ENCODE peak calls at places on chromosomes 16 and 17, in nine cellular contexts. C, H, L, D, R, O, P, N and I are unnamed samples. For H3K27me3, the result is how much of the 10 kb centered on the place peaks cover.

GRCh38 chr17:76517638-76518038 is 16.4 kb upstream of the RHBDF2 start:
- DNase-seq in L (no peak), D (no peak), P (no peak), H (no peak), N (no peak), C (no peak), R (no peak), O (no peak), I (no peak)

GRCh38 chr16:51881731-51882130 is 665.2 kb downstream of the TOX3 start:
- DNase-seq in C (no peak), H (no peak), N (no peak), P (no peak), D (no peak), O (no peak), L (no peak), R (no peak), I (no peak)

GRCh38 chr16:56428087-56428486 is 2.7 kb upstream of the AMFR start:
- DNase-seq in H (no peak), O (no peak), D (no peak), L (no peak), N (no peak), R (no peak), C (no peak), P (no peak), I (no peak)

GRCh38 chr16:75380870-75381269 is 52.4 kb downstream of the CFDP1 start:
- DNase-seq in H (no peak), O (no peak), D (no peak), P (no peak), R (no peak), N (peak), C (no peak), L (no peak), I (no peak)

GRCh38 chr16:50702725-50703124 is 9.3 kb downstream of the NOD2 start:
- DNase-seq in N (no peak), H (no peak), L (no peak), R (no peak), D (no peak), P (no peak), O (no peak), C (no peak), I (no peak)

GRCh38 chr17:68033636-68034451 is 1.7 kb upstream of the KPNA2 start:
- DNase-seq in C (no peak), H (no peak), R (no peak), D (peak), L (peak), N (peak), P (peak), O (peak), I (no peak)

GRCh38 chr16:82629441-82630027 is 2.8 kb downstream of the CDH13 start:
- DNase-seq in O (no peak), D (no peak), N (peak), L (peak), P (peak), R (no peak), H (no peak), C (no peak), I (no peak)

GRCh38 chr16:21001262-21001661 is 100.7 kb downstream of the LYRM1 start:
- DNase-seq in C (no peak), N (peak), P (peak), H (no peak), O (peak), L (peak), R (no peak), D (peak), I (peak)

GRCh38 chr17:77769215-77769614 is 189.3 kb upstream of the TNRC6C start:
- DNase-seq in R (no peak), D (no peak), P (no peak), N (no peak), C (peak), H (no peak), L (no peak), O (no peak), I (no peak)

GRCh38 chr16:19659554-19659953 is 58.5 kb downstream of the KNOP1 start:
- DNase-seq in H (no peak), P (no peak), N (no peak), O (no peak), L (no peak), R (no peak), C (no peak), D (no peak), I (no peak)

GRCh38 chr17:67475161-67475887 is 98.2 kb downstream of the PITPNC1 start:
- DNase-seq in D (peak), H (no peak), O (peak), L (peak), N (peak), P (peak), R (peak), C (peak), I (peak)

GRCh38 chr17:79926002-79926307 is 86.7 kb upstream of the CBX4 start:
- DNase-seq in C (no peak), H (no peak), P (no peak), O (no peak), N (no peak), R (no peak), L (no peak), D (no peak), I (no peak)

GRCh38 chr17:79925242-79925957 is 86.2 kb upstream of the CBX4 start:
- DNase-seq in C (peak), O (no peak), H (no peak), D (no peak), N (no peak), L (peak), P (peak), R (no peak), I (no peak)

GRCh38 chr17:79927136-79927661 is 88.0 kb upstream of the CBX4 start:
- DNase-seq in C (no peak), R (no peak), O (no peak), H (no peak), N (no peak), P (no peak), D (no peak), L (no peak), I (no peak)

GRCh38 chr17:79927688-79928501 is 88.7 kb upstream of the CBX4 start:
- DNase-seq in D (no peak), C (no peak), N (no peak), R (no peak), O (no peak), H (no peak), L (no peak), P (no peak), I (no peak)

GRCh38 chr17:79926308-79927135 is 87.3 kb upstream of the CBX4 start:
- DNase-seq in N (no peak), R (no peak), C (no peak), H (no peak), P (no peak), D (no peak), O (no peak), L (no peak), I (no peak)
- H3K27me3 ChIP-seq in N (under half), R (under half), C (under half), H (under half), P (under half), D (under half), O (under half), L (under half), I (under half)

DNA sequence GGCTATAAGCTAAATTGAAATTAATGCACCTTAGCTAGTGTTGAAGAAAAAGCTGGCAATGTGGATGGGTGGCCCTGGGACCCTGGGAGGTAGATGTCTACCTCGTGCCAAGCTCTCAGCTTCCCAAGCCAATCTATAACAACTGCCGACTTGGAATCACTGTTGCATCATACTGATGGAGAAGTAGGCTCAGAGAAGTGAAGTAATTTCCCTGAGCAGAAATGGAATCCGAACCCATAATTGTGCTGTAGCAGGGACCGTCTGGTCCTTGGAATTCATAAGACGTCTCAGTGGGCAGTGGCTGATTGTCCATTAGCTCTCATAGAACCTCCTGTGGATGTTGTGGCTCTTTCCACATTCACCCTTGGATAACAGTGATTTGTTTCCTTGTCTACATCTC is 196.6 kb downstream of the RAB11FIP4 start:
- DNase-seq in C (no peak), N (no peak), H (no peak), L (no peak), P (no peak), O (no peak), D (no peak), R (no peak), I (no peak)
- H3K27ac ChIP-seq in C (no peak), N (no peak), H (no peak), L (no peak), P (no peak), O (no peak), D (no peak), R (no peak), I (no peak)

DNA sequence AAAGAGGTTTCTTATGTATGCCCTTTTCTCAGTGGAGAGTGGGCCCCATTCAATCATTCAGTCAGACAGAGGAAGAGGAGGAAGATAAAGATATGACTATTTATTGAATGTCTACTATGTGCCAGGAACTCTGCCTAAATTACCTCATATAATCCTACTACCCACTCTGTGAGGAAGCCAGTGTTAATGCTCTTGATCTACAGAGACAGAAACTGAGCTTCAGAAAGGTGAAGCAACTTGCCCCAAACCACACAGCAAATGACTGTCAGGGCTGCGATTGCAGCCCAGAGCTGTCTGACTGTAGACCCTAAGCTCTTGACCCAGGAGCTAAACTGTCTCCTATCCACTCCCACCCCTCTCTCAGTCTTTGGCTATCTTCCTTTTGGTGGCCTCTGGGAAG is 8.4 kb downstream of the SRCIN1 start:
- DNase-seq in C (no peak), H (no peak), O (no peak), P (no peak), R (no peak), D (no peak), L (no peak), N (no peak), I (no peak)
- H3K27me3 ChIP-seq in C (under half), H (half or more), O (under half), P (half or more), R (under half), D (under half), L (under half), N (under half), I (under half)

GRCh38 chr17:28908640-28909098 is 5.8 kb upstream of the DHRS13 start:
- DNase-seq in P (no peak), O (no peak), C (no peak), R (no peak), L (no peak), D (no peak), H (peak), N (peak), I (no peak)

GRCh38 chr17:28907709-28908475 is 5.0 kb upstream of the DHRS13 start:
- DNase-seq in L (no peak), R (no peak), D (no peak), C (no peak), O (no peak), N (no peak), H (no peak), P (no peak), I (no peak)

GRCh38 chr17:28904800-28905199 is 1.9 kb upstream of the DHRS13 start:
- DNase-seq in H (no peak), O (no peak), D (no peak), N (no peak), R (no peak), L (no peak), P (no peak), C (no peak), I (no peak)

GRCh38 chr17:28907052-28907438 is 4.2 kb upstream of the DHRS13 start:
- DNase-seq in P (no peak), R (no peak), O (no peak), N (no peak), L (no peak), H (no peak), D (no peak), C (no peak), I (no peak)

GRCh38 chr17:28906276-28907051 is 3.6 kb upstream of the DHRS13 start:
- DNase-seq in H (no peak), P (no peak), N (no peak), D (no peak), L (no peak), R (no peak), C (no peak), O (no peak), I (no peak)
- H3K27ac ChIP-seq in H (no peak), P (peak), N (no peak), D (no peak), L (no peak), R (no peak), C (no peak), O (no peak), I (no peak)

DNA sequence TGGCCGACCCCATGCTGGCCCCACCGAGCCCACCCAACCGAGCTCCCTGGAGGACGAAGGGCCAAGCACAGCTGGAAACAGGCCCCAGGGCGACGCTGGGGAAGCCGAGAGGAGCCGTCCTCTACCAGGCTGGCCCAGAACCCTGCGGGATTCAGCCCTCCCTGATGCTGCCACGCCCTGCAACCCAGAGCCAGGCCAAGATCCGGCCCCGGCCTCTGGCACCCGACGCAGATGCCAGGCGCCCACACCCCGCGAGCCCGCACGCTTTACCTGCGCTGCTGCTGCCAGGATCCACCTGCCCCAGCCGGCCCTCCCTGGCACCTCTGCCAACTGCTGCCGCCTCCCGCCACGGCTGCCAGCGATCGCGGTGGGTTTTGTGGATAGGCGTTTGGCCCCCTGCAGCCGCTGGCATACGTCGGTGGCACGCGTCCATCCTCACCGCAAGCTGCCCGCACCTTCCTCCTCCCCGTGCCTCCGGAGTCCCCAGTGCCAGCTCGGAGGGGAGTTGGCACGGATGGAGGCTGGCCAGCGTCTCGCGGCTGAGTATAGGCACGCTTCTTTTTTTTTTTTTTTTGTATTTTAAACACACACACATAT is 41.4 kb upstream of the ACSF3 start:
- DNase-seq in R (no peak), H (no peak), O (no peak), L (no peak), N (no peak), C (no peak), P (no peak), D (no peak), I (no peak)
- H3K27me3 ChIP-seq in R (under half), H (under half), O (under half), L (under half), N (under half), C (under half), P (under half), D (under half), I (under half)

DNA sequence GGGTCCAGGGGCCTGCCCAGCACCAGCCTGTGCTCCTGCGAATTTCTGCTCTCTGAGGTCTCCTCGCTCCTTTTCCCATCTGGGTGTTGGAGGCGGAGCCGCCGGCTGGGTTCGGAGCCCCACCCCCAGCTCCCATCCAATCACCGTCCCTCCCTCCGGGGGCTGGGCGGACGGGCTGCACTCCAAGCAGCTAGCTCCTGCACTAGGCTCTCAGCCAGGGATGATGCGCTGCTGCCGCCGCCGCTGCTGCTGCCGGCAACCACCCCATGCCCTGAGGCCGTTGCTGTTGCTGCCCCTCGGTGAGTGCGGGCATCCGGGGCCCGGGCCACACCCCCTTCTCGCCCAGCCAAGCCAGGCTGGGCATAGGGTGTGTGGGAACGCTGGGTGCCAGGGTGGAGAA is at the start of gene NRN1L:
- DNase-seq in L (peak), D (peak), O (peak), H (peak), N (no peak), P (peak), R (no peak), C (peak), I (peak)
- H3K27ac ChIP-seq in L (no peak), D (no peak), O (no peak), H (peak), N (no peak), P (peak), R (no peak), C (peak), I (peak)

GRCh38 chr17:39765766-39766165 is 28.0 kb downstream of the GRB7 start:
- DNase-seq in L (no peak), P (no peak), D (no peak), H (no peak), R (no peak), O (no peak), N (no peak), C (no peak), I (no peak)
- H3K27me3 ChIP-seq in L (under half), P (under half), D (under half), H (under half), R (under half), O (under half), N (under half), C (under half), I (under half)

GRCh38 chr17:55282379-55282702 is 17.6 kb downstream of the HLF start:
- DNase-seq in L (no peak), C (no peak), O (no peak), P (no peak), N (no peak), R (no peak), D (no peak), H (no peak), I (no peak)
- H3K27ac ChIP-seq in L (no peak), C (no peak), O (no peak), P (no peak), N (no peak), R (no peak), D (no peak), H (no peak), I (no peak)

GRCh38 chr16:77585379-77585778 is 136.9 kb upstream of the NUDT7 start:
- DNase-seq in C (no peak), D (no peak), O (no peak), R (no peak), P (no peak), N (peak), L (no peak), H (no peak), I (no peak)
- H3K27me3 ChIP-seq in C (under half), D (under half), O (under half), R (under half), P (under half), N (under half), L (under half), H (under half), I (under half)

GRCh38 chr17:21162394-21162775 is 35.6 kb downstream of the DHRS7B start:
- DNase-seq in H (no peak), O (no peak), R (no peak), D (no peak), C (no peak), L (no peak), P (no peak), N (no peak), I (no peak)
- H3K27ac ChIP-seq in H (peak), O (no peak), R (no peak), D (no peak), C (peak), L (no peak), P (no peak), N (no peak), I (no peak)